ENCODE peak calls at places on chromosomes 5 and 9, in ten cellular contexts. F is globus pallidus, E is NCI-H345, V is choroid plexus epithelial cell, A is occipital lobe, N is dermis blood vessel endothelial cell, X is nucleus accumbens, U is RWPE1, L is foreskin keratinocyte, H is NCI-H1417. Q is an unnamed sample.

GRCh38 chr5:139296862-139297326 is 3.4 kb downstream of the MATR3 start:
- DNase-seq in A (no peak), F (no peak), V (no peak), N (no peak), H (no peak), U (no peak), L (no peak), X (no peak), E (no peak), Q (no peak)

GRCh38 chr9:134742822-134743221 is 101.2 kb downstream of the COL5A1 start:
- DNase-seq in E (no peak), V (no peak), H (no peak), F (no peak), U (no peak), X (no peak), L (no peak), A (no peak), N (no peak), Q (no peak)

GRCh38 chr5:55575815-55576583 is 41.2 kb upstream of the PLPP1 start:
- DNase-seq in X (no peak), F (no peak), L (no peak), E (no peak), U (no peak), N (no peak), A (no peak), V (peak), H (no peak), Q (no peak)

GRCh38 chr9:137892424-137893191 is 15.0 kb downstream of the CACNA1B start:
- DNase-seq in E (no peak), X (no peak), U (no peak), L (no peak), F (no peak), N (no peak), A (peak), V (no peak), H (no peak), Q (no peak)

GRCh38 chr5:12522116-12522515 is 617.9 kb upstream of the CTNND2 start:
- DNase-seq in H (no peak), F (no peak), A (no peak), L (peak), U (peak), N (no peak), V (no peak), E (no peak), X (no peak), Q (no peak)

GRCh38 chr9:90795879-90796317 is 5.7 kb upstream of the SYK start:
- DNase-seq in H (no peak), N (no peak), E (no peak), V (no peak), U (no peak), X (no peak), F (peak), A (no peak), L (no peak), Q (no peak)

GRCh38 chr9:72315089-72315509 is 49.9 kb downstream of the ZFAND5 start:
- DNase-seq in V (peak), X (peak), A (peak), L (no peak), F (no peak), N (peak), E (no peak), U (no peak), H (no peak), Q (no peak)

GRCh38 chr9:18393340-18394130 is 80.4 kb upstream of the ADAMTSL1 start:
- DNase-seq in X (peak), H (peak), V (peak), A (no peak), N (peak), E (peak), F (peak), U (peak), L (peak), Q (no peak)

GRCh38 chr9:136718463-136719211 is 6.3 kb downstream of the DIPK1B start:
- DNase-seq in U (no peak), E (no peak), F (no peak), X (no peak), H (no peak), N (no peak), V (no peak), L (no peak), A (no peak), Q (no peak)

GRCh38 chr9:101485873-101486692 is 47.6 kb upstream of the RNF20 start:
- DNase-seq in A (peak), N (peak), U (peak), H (no peak), V (peak), F (peak), E (peak), L (no peak), X (peak), Q (no peak)

GRCh38 chr5:168612123-168612522 is 33.0 kb upstream of the PANK3 start:
- DNase-seq in A (no peak), X (no peak), L (peak), F (no peak), V (peak), U (no peak), N (no peak), E (no peak), H (no peak), Q (no peak)

GRCh38 chr5:119708076-119708790 is 78.9 kb downstream of the FAM170A start:
- DNase-seq in U (no peak), N (no peak), H (no peak), L (no peak), V (no peak), A (no peak), E (no peak), F (no peak), X (no peak), Q (no peak)

GRCh38 chr5:23303433-23303832 is 204.0 kb upstream of the PRDM9 start:
- DNase-seq in H (no peak), U (no peak), X (no peak), A (no peak), E (no peak), L (no peak), N (no peak), F (no peak), V (no peak), Q (no peak)

GRCh38 chr9:132986586-132986985 is 8.1 kb downstream of the GFI1B start:
- DNase-seq in F (no peak), N (no peak), U (no peak), V (no peak), H (no peak), E (no peak), A (no peak), X (no peak), L (peak), Q (no peak)

GRCh38 chr5:765948-766631 is 18.4 kb downstream of the ZDHHC11B start:
- DNase-seq in N (no peak), E (no peak), L (no peak), A (no peak), H (no peak), X (no peak), V (no peak), F (no peak), U (no peak), Q (no peak)

GRCh38 chr5:41876678-41877077 is 6.5 kb upstream of the OXCT1 start:
- DNase-seq in L (no peak), F (no peak), X (no peak), V (no peak), E (no peak), A (no peak), N (no peak), H (no peak), U (no peak), Q (no peak)

GRCh38 chr5:159101689-159102088 is 2.0 kb upstream of the EBF1 start:
- DNase-seq in F (no peak), L (no peak), V (no peak), X (no peak), U (no peak), E (no peak), H (no peak), N (no peak), A (no peak), Q (no peak)

GRCh38 chr5:126446498-126447224 is 23.5 kb downstream of the GRAMD2B start:
- DNase-seq in X (no peak), L (peak), U (peak), F (no peak), H (no peak), E (no peak), N (no peak), V (peak), A (no peak), Q (no peak)

GRCh38 chr5:122126177-122126701 is 3.1 kb upstream of the ZNF474 start:
- DNase-seq in U (no peak), E (no peak), F (no peak), X (no peak), A (no peak), N (no peak), V (peak), H (no peak), L (peak), Q (no peak)

GRCh38 chr9:68455436-68455835 is 85.2 kb downstream of the TMEM252 start:
- DNase-seq in V (no peak), L (no peak), E (no peak), U (no peak), X (no peak), H (no peak), F (no peak), A (no peak), N (no peak), Q (no peak)

GRCh38 chr9:120161801-120162200 is 418.2 kb downstream of the CDK5RAP2 start:
- DNase-seq in U (no peak), E (no peak), X (no peak), F (no peak), V (no peak), A (no peak), L (no peak), H (no peak), N (no peak), Q (no peak)

GRCh38 chr9:133347515-133347984 is 381 bp downstream of the MED22 start:
- DNase-seq in V (peak), A (no peak), E (no peak), H (no peak), F (peak), N (peak), U (peak), L (no peak), X (no peak), Q (no peak)

GRCh38 chr5:80864706-80865435 is 95.3 kb upstream of the RASGRF2 start:
- DNase-seq in N (no peak), F (no peak), A (no peak), L (no peak), H (no peak), E (no peak), V (no peak), X (no peak), U (no peak), Q (no peak)